ENCODE peak calls at places on chromosomes 2 and 18, in five cellular contexts. I is H1, H is HepG2, Q is A549, O is IMR-90. P is an unnamed sample.

GRCh38 chr2:74037379-74037860 is 52.7 kb downstream of the TET3 start:
- DNase-seq in O (peak), Q (no peak), I (no peak), H (no peak), P (no peak)

GRCh38 chr2:225337183-225337582 is 62.3 kb upstream of the NYAP2 start:
- DNase-seq in I (no peak), Q (no peak), O (peak), H (no peak), P (peak)

GRCh38 chr2:162524192-162524591 is 180.3 kb downstream of the GCA start:
- DNase-seq in I (peak), O (no peak), H (peak), Q (no peak), P (no peak)

GRCh38 chr2:238636269-238637073 is 209.7 kb downstream of the ASB1 start:
- DNase-seq in H (no peak), Q (no peak), I (peak), O (peak), P (peak)

GRCh38 chr18:76350134-76351025 is 144.7 kb downstream of the ZNF516 start:
- DNase-seq in O (no peak), I (no peak), Q (no peak), H (no peak), P (no peak)

GRCh38 chr2:3101016-3101703 is 276.5 kb downstream of the EIPR1 start:
- DNase-seq in O (no peak), Q (no peak), H (no peak), I (no peak), P (no peak)

GRCh38 chr2:9565436-9566153 is 10.0 kb upstream of the ADAM17 start:
- DNase-seq in I (no peak), Q (peak), H (no peak), O (peak), P (peak)

GRCh38 chr2:28544915-28545589 is 49.2 kb downstream of the PLB1 start:
- DNase-seq in H (peak), O (peak), Q (no peak), I (no peak), P (peak)

GRCh38 chr18:41134426-41134825 is 820.6 kb upstream of the PIK3C3 start:
- DNase-seq in Q (no peak), O (peak), I (no peak), H (no peak), P (no peak)

GRCh38 chr2:579961-580360 is 97.2 kb downstream of the TMEM18 start:
- DNase-seq in O (no peak), I (no peak), Q (no peak), H (no peak), P (no peak)

GRCh38 chr2:11697103-11697871 is 27.3 kb upstream of the NTSR2 start:
- DNase-seq in O (peak), H (no peak), Q (peak), I (no peak), P (peak)

GRCh38 chr2:16218651-16219050 is 278.3 kb downstream of the MYCN start:
- DNase-seq in I (peak), O (no peak), H (peak), Q (peak), P (no peak)

GRCh38 chr2:23429036-23429435 is 44.1 kb downstream of the KLHL29 start:
- DNase-seq in Q (no peak), O (no peak), H (no peak), I (no peak), P (no peak)

GRCh38 chr2:71339685-71340084 is 8.1 kb downstream of the ZNF638 start:
- DNase-seq in H (no peak), Q (no peak), I (no peak), O (no peak), P (no peak)

GRCh38 chr2:234566622-234567021 is 69.7 kb upstream of the ARL4C start:
- DNase-seq in I (no peak), O (no peak), H (peak), Q (no peak), P (no peak)

GRCh38 chr2:127599211-127599610 is 46.7 kb upstream of the GPR17 start:
- DNase-seq in I (no peak), Q (no peak), O (peak), H (no peak), P (peak)

DNA sequence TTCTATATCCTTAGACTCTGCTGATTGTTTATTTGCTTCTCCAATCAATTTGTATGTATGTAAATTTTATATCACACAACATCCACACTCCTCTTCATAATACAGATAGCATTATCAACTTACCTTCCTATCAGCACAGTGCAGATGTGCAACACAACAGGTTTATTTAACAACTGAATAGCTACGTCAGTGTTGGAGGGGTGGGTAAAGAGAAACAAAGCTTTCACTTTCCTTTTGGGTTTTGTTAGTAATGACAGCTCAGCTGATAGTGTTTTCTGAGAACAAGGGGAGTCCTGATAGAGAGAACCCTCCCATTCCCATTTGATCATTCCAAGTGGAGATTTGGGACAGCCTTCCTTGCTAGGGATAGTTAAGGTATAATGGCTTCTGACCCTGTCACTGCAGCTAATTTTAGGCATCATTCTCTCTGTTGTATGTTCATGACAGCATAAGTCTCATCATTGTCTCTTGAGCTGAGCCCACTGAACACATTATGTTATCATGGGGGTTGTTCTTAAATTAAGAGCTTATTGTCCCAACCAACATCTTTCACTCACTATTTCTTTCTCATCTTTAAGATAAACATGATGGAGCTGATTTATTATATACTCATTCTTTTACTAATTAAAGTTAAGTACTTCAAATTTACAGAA is 227.7 kb downstream of the GPD2 start:
- DNase-seq in O (no peak), Q (no peak), H (no peak), I (no peak), P (peak)
- TF ChIP-seq CTCF in O (no peak), Q (no peak), H (no peak), I (no peak), P (no peak)

DNA sequence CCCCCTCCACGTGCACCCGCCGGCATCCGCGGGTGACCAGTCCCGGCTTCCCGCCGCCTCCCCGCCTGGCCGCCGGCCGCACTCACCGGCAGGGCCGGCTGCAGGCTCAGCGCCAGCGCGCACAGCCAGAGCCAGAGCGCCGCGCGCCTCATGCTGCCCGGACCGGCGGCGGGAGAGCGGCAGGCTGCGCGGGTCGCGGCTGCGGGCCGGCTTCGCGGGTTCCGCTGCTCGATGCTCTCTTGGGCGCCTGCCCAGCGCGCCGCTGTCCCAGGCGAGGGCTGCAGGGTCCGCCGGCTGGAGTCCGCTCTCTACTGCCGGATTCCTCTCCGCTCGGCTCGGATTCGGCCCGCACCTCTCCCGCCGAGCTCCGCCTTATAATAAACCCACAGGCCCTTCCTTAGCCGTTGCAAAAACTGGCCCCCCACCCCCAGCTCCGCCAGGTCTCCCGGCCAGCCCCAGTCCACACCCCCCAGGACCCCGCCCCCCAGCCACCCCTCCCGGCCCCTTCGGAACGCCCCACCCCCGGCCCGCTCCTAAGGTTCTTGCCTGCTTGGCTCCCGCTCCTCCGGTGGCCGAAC is at the start of gene SDC1:
- DNase-seq in I (peak), O (peak), H (no peak), Q (peak), P (peak)
- H3K27ac ChIP-seq in I (peak), O (peak), H (peak), Q (peak), P (no peak)

GRCh38 chr2:44939074-44940052 is 2.1 kb upstream of the SIX3 start:
- DNase-seq in H (no peak), O (no peak), I (peak), Q (no peak), P (peak)
- H3K4me3 ChIP-seq in H (peak), O (no peak), I (peak), Q (peak), P (no peak)

GRCh38 chr18:45916302-45916701 is 50.8 kb downstream of the EPG5 start:
- DNase-seq in O (no peak), I (no peak), Q (no peak), H (peak), P (no peak)
- TF ChIP-seq CTCF in O (no peak), I (peak), Q (no peak), H (peak), P (no peak)

GRCh38 chr2:241271641-241272297 is 43.7 kb downstream of the HDLBP start:
- DNase-seq in O (peak), I (peak), H (peak), Q (peak), P (peak)

GRCh38 chr2:241274127-241274526 is 41.3 kb downstream of the HDLBP start:
- DNase-seq in H (no peak), I (no peak), O (no peak), Q (no peak), P (peak)

GRCh38 chr2:241272298-241272721 is 43.2 kb downstream of the HDLBP start:
- DNase-seq in I (no peak), Q (no peak), H (no peak), O (no peak), P (no peak)

GRCh38 chr2:241273552-241273988 is 41.9 kb downstream of the HDLBP start:
- DNase-seq in I (no peak), Q (no peak), H (no peak), O (no peak), P (no peak)

GRCh38 chr2:241272722-241273551 is 42.5 kb downstream of the HDLBP start:
- DNase-seq in I (peak), H (no peak), O (peak), Q (no peak), P (peak)
- H3K27ac ChIP-seq in I (peak), H (peak), O (peak), Q (peak), P (peak)